ENCODE peak calls at places on chromosomes 16 and 17, in eight cellular contexts. X is tibial artery; B is activated T-cell treated with anti-CD3 and anti-CD28 coated beads, Interleukin-2, amount 50 U/mL, for 4 hours; H is CD8-positive, alpha-beta memory T cell; P is T-helper 22 cell; D is NCI-H460; W is cardiac muscle cell; Q is stimulated activated CD4-positive, alpha-beta T cell treated with anti-CD3 and anti-CD28 coated beads, Interleukin-12 subunit alpha, Interleukin-12 subunit beta, amount 100 ng/mL, for 4 hours. A is an unnamed sample.

GRCh38 chr16:71214771-71215381 is 15.6 kb downstream of the HYDIN start:
- DNase-seq in X (no peak), B (no peak), H (no peak), P (no peak), D (no peak), W (peak), Q (no peak), A (no peak)

GRCh38 chr17:28118362-28118761 is 75.9 kb downstream of the NLK start:
- DNase-seq in X (no peak), B (no peak), H (no peak), P (no peak), D (no peak), W (no peak), Q (no peak), A (no peak)

GRCh38 chr17:44733753-44734152 is 25.0 kb upstream of the ADAM11 start:
- DNase-seq in X (no peak), B (no peak), H (no peak), P (no peak), D (no peak), W (peak), Q (no peak), A (peak)

GRCh38 chr17:74213897-74214386 is 571 bp downstream of the TTYH2 start:
- DNase-seq in X (no peak), B (no peak), H (no peak), P (no peak), D (no peak), W (no peak), Q (no peak), A (no peak)

GRCh38 chr17:21302711-21303425 is 18.4 kb downstream of the MAP2K3 start:
- DNase-seq in X (no peak), B (no peak), H (no peak), P (no peak), D (no peak), W (no peak), Q (no peak), A (no peak)

GRCh38 chr16:17382514-17382913 is 88.2 kb downstream of the XYLT1 start:
- DNase-seq in X (no peak), B (no peak), H (no peak), P (no peak), D (no peak), W (peak), Q (no peak), A (no peak)

GRCh38 chr17:78412403-78412802 is 34.0 kb downstream of the PGS1 start:
- DNase-seq in X (no peak), B (no peak), H (no peak), P (no peak), D (no peak), W (peak), Q (no peak), A (no peak)

GRCh38 chr17:74330446-74330845 is 4.4 kb downstream of the KIF19 start:
- DNase-seq in X (no peak), B (no peak), H (no peak), P (no peak), D (no peak), W (no peak), Q (no peak), A (peak)

GRCh38 chr17:72587156-72587555 is 466.3 kb downstream of the SOX9 start:
- DNase-seq in X (no peak), B (no peak), H (no peak), P (no peak), D (no peak), W (no peak), Q (no peak), A (no peak)

GRCh38 chr16:63744077-63744874 is 1377.6 kb downstream of the CDH11 start:
- DNase-seq in X (no peak), B (no peak), H (no peak), P (no peak), D (no peak), W (peak), Q (no peak), A (no peak)

GRCh38 chr17:48215583-48216139 is 108.1 kb downstream of the SNX11 start:
- DNase-seq in X (no peak), B (no peak), H (no peak), P (no peak), D (peak), W (no peak), Q (no peak), A (no peak)

GRCh38 chr17:32746280-32746679 is 130.6 kb downstream of the MYO1D start:
- DNase-seq in X (no peak), B (no peak), H (no peak), P (no peak), D (no peak), W (no peak), Q (no peak), A (no peak)

GRCh38 chr17:64020068-64020766 is at the start of gene ICAM2:
- DNase-seq in X (no peak), B (peak), H (peak), P (peak), D (no peak), W (no peak), Q (peak), A (no peak)

GRCh38 chr16:6016530-6017184 is 919.1 kb upstream of the EEF2KMT start:
- DNase-seq in X (no peak), B (no peak), H (no peak), P (no peak), D (no peak), W (peak), Q (no peak), A (no peak)

GRCh38 chr17:339193-340061 is 13.2 kb downstream of the RPH3AL start:
- DNase-seq in X (no peak), B (no peak), H (no peak), P (no peak), D (no peak), W (no peak), Q (no peak), A (no peak)

GRCh38 chr17:64418506-64419339 is 28.1 kb upstream of the PECAM1 start:
- DNase-seq in X (no peak), B (no peak), H (peak), P (no peak), D (peak), W (peak), Q (no peak), A (no peak)

GRCh38 chr16:3578121-3578520 is 918 bp upstream of the NLRC3 start:
- DNase-seq in X (no peak), B (peak), H (peak), P (no peak), D (no peak), W (no peak), Q (peak), A (no peak)

GRCh38 chr17:52470553-52470952 is 312.0 kb upstream of the CA10 start:
- DNase-seq in X (no peak), B (no peak), H (no peak), P (no peak), D (no peak), W (no peak), Q (no peak), A (no peak)

GRCh38 chr16:86322283-86322682 is 188.0 kb upstream of the FOXF1 start:
- DNase-seq in X (no peak), B (no peak), H (no peak), P (no peak), D (no peak), W (no peak), Q (no peak), A (no peak)

GRCh38 chr17:39628655-39629493 is 2.1 kb downstream of the PPP1R1B start:
- DNase-seq in X (no peak), B (no peak), H (no peak), P (no peak), D (no peak), W (no peak), Q (no peak), A (no peak)

GRCh38 chr16:674968-675883 is at the start of gene RHBDL1:
- DNase-seq in X (no peak), B (no peak), H (no peak), P (no peak), D (no peak), W (no peak), Q (no peak), A (peak)

GRCh38 chr16:10866196-10866976 is 10.6 kb upstream of the CIITA start:
- DNase-seq in X (peak), B (no peak), H (no peak), P (no peak), D (no peak), W (no peak), Q (no peak), A (no peak)

GRCh38 chr17:48915459-48916282 is 7.5 kb downstream of the UBE2Z start:
- DNase-seq in X (no peak), B (peak), H (no peak), P (peak), D (no peak), W (no peak), Q (peak), A (no peak)

GRCh38 chr17:66268247-66268927 is 34.0 kb upstream of the PRKCA start:
- DNase-seq in X (no peak), B (no peak), H (no peak), P (no peak), D (no peak), W (no peak), Q (no peak), A (no peak)

GRCh38 chr16:17470002-17470870 is 524 bp downstream of the XYLT1 start:
- DNase-seq in X (peak), B (peak), H (peak), P (peak), D (no peak), W (peak), Q (peak), A (no peak)

GRCh38 chr17:57993471-57994365 is 5.7 kb upstream of the VEZF1 start:
- DNase-seq in X (no peak), B (no peak), H (no peak), P (no peak), D (no peak), W (no peak), Q (no peak), A (no peak)

GRCh38 chr16:31876955-31877828 is 3.6 kb downstream of the ZNF267 start:
- DNase-seq in X (no peak), B (peak), H (peak), P (peak), D (no peak), W (no peak), Q (no peak), A (no peak)

GRCh38 chr17:83183951-83184506 is 104.6 kb downstream of the METRNL start:
- DNase-seq in X (peak), B (no peak), H (no peak), P (no peak), D (no peak), W (no peak), Q (no peak), A (no peak)

GRCh38 chr17:79937435-79937870 is 98.2 kb upstream of the CBX4 start:
- DNase-seq in X (no peak), B (no peak), H (no peak), P (no peak), D (no peak), W (no peak), Q (no peak), A (no peak)

GRCh38 chr17:7982171-7982570 is 20.2 kb upstream of the GUCY2D start:
- DNase-seq in X (no peak), B (no peak), H (no peak), P (no peak), D (no peak), W (no peak), Q (no peak), A (no peak)

GRCh38 chr16:49754495-49755290 is 101.2 kb downstream of the ZNF423 start:
- DNase-seq in X (no peak), B (no peak), H (no peak), P (no peak), D (no peak), W (peak), Q (no peak), A (no peak)

GRCh38 chr16:4315185-4316102 is at the start of gene GLIS2:
- DNase-seq in X (peak), B (no peak), H (no peak), P (peak), D (peak), W (peak), Q (no peak), A (no peak)

GRCh38 chr17:52158450-52159042 is at the start of gene CA10:
- DNase-seq in X (no peak), B (no peak), H (no peak), P (no peak), D (no peak), W (peak), Q (no peak), A (peak)

A was measured in dorsolateral prefrontal cortex.